ENCODE peak calls at places on chromosomes 12 and 14, in four cellular contexts. Y is GM12878, C is K562, E is HEK293T. K is an unnamed sample.

GRCh38 chr12:117468016-117468415 is 106.6 kb upstream of the NOS1 start:
- DNase-seq in E (no peak), C (no peak), Y (no peak), K (no peak)

GRCh38 chr12:124917841-124918621 is 3.6 kb upstream of the UBC start:
- DNase-seq in Y (no peak), E (no peak), C (no peak), K (peak)

GRCh38 chr12:12018454-12018853 is 52.3 kb upstream of the BCL2L14 start:
- DNase-seq in Y (no peak), E (no peak), C (no peak), K (no peak)

GRCh38 chr12:84701966-84702365 is 210.6 kb downstream of the SLC6A15 start:
- DNase-seq in E (no peak), C (no peak), Y (no peak), K (no peak)

GRCh38 chr12:20474443-20474842 is 106.1 kb downstream of the PDE3A start:
- DNase-seq in E (no peak), Y (no peak), C (no peak), K (no peak)

GRCh38 chr14:94771906-94772468 is 2.1 kb upstream of the GSC start:
- DNase-seq in E (no peak), C (no peak), Y (no peak), K (no peak)

GRCh38 chr12:47855502-47855901 is 35.8 kb upstream of the HDAC7 start:
- DNase-seq in E (no peak), C (peak), Y (no peak), K (no peak)

GRCh38 chr12:94667031-94667540 is 16.7 kb upstream of the TMCC3 start:
- DNase-seq in E (no peak), C (no peak), Y (no peak), K (no peak)

GRCh38 chr14:64715146-64715627 is 11.0 kb downstream of the PLEKHG3 start:
- DNase-seq in E (no peak), Y (no peak), C (no peak), K (no peak)

GRCh38 chr14:44901696-44902095 is 60.1 kb downstream of the KLHL28 start:
- DNase-seq in C (no peak), Y (no peak), E (no peak), K (peak)

GRCh38 chr12:113244015-113244983 is 23.0 kb downstream of the TPCN1 start:
- DNase-seq in C (no peak), Y (no peak), E (no peak), K (no peak)

GRCh38 chr12:95303476-95303875 is 85.9 kb downstream of the VEZT start:
- DNase-seq in C (no peak), Y (no peak), E (no peak), K (no peak)

GRCh38 chr12:19741132-19741489 is 301.8 kb downstream of the AEBP2 start:
- DNase-seq in E (no peak), Y (no peak), C (no peak), K (no peak)

GRCh38 chr14:33406766-33407165 is 468.1 kb downstream of the NPAS3 start:
- DNase-seq in Y (no peak), C (no peak), E (no peak), K (no peak)

GRCh38 chr14:33414041-33414440 is 475.4 kb downstream of the NPAS3 start:
- DNase-seq in C (peak), Y (peak), E (no peak), K (no peak)

GRCh38 chr14:33408291-33408690 is 469.6 kb downstream of the NPAS3 start:
- DNase-seq in C (no peak), E (no peak), Y (no peak), K (no peak)

DNA sequence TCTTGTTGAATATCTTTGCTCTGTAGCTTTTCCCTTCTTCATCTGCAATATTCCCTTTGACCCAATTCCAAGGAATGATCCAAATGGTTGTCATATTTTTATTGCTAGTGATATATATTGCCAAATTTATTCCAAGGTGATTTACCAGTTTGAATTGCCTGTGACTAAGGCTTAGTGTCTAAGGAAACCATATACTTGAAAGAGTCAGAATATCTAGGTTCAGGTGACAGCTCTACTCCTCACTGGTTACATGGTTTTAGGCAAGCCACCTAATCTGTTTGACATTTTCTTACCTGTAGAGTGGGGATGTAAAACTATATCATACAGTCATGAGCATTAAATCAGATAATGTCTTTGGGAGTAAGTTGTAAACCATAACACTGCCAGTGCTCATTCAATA is 473.8 kb downstream of the NPAS3 start:
- DNase-seq in E (no peak), C (no peak), Y (no peak), K (no peak)
- TF ChIP-seq FOXK2 in E (no peak), C (no peak), Y (no peak), K (no peak)

DNA sequence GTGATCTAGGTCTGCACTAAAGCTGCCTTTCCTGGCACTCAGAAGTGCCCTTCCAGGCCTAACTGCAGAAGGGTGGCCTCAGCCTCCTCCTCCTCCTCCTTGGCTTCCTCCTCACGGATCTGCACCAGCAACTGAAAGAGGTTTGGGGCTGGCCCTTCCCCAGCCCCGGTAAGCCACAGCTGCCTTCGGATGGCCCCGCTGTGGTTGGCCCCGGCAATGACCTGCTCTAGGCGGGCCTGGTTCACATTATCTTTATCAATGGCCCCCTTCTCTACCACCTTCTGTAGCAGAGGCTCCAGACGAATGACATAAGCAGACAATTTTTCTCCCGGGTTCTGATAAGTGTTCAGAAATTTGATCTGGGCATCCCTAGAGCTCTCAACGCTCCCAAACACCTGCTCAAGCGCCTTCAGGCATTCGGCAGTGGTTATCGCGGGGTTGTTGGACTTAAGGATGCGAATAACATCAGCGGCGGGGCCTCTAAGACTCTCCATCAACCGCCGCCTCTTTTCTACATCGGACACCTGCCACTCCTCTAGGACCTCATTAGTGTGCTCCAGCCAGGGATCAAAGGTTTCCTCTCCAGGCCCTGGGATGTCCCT is 1.5 kb downstream of the PNMA1 start:
- DNase-seq in C (peak), Y (no peak), E (no peak), K (no peak)
- TF ChIP-seq SP1 in C (no peak), Y (no peak), E (no peak), K (no peak)

GRCh38 chr12:29889737-29890136 is 106.0 kb upstream of the TMTC1 start:
- DNase-seq in E (peak), C (no peak), Y (no peak), K (peak)
- TF ChIP-seq FOXK2 in E (no peak), C (no peak), Y (no peak), K (no peak)

GRCh38 chr14:52049721-52050588 is 18.9 kb downstream of the NID2 start:
- DNase-seq in C (no peak), E (no peak), Y (no peak), K (peak)
- TF ChIP-seq SP1 in C (no peak), E (no peak), Y (no peak), K (no peak)

GRCh38 chr12:54017027-54017788 is 8.4 kb downstream of the HOXC8 start:
- DNase-seq in C (peak), Y (no peak), E (no peak), K (no peak)

GRCh38 chr12:54017845-54018607 is 9.2 kb downstream of the HOXC8 start:
- DNase-seq in C (peak), E (peak), Y (peak), K (no peak)

GRCh38 chr12:54016051-54016450 is 7.3 kb downstream of the HOXC8 start:
- DNase-seq in Y (no peak), E (no peak), C (no peak), K (no peak)

GRCh38 chr12:54015210-54015931 is 6.6 kb downstream of the HOXC8 start:
- DNase-seq in C (no peak), Y (no peak), E (no peak), K (no peak)

GRCh38 chr12:54016478-54016964 is 7.7 kb downstream of the HOXC8 start:
- DNase-seq in Y (no peak), C (no peak), E (peak), K (no peak)
- TF ChIP-seq FOXK2 in Y (no peak), C (no peak), E (no peak), K (no peak)

DNA sequence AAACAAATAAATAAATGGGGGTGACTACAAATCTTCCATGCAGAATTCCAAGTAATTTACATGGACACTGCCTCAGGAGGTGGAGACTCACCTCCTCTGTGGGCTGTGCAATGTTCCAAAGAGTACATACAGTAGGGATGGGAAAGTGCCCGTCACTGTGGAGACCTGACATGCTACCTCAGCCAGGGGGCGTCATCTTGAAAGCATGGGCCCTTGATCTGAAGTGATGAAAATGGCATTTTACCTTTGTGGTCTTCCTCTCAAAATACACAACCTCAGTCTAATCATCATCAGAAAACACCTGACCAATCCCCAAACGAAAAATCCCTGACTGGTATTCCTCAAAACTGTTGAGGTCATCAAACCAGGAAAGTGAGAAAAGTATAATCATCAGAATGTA is 48.4 kb downstream of the ANAPC7 start:
- DNase-seq in E (peak), Y (no peak), C (peak), K (peak)
- TF ChIP-seq SP1 in E (no peak), Y (no peak), C (no peak), K (no peak)

GRCh38 chr12:34396861-34397590 is 374.7 kb downstream of the ALG10 start:
- DNase-seq in C (peak), Y (no peak), E (no peak), K (no peak)
- TF ChIP-seq FOXK2 in C (no peak), Y (no peak), E (no peak), K (no peak)

DNA sequence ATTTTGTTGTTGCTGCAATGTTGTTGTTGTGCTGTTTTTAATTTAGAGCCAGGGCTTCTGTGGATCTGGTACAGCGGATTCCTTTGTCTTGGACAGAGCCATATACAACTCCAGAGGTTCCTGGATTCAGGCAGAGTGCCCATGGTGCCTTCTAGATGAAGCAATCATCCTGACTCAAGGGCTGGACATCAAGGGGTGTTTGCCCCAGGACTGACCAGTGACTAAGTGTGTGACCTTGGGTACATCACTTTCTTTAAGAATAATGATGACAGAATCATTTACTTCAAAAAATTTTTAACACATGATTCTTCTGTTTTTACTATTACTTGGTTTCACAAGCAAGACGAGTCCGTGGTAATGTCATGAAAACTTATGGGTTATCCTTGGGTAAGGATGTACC is 397.3 kb downstream of the ZFP36L1 start:
- DNase-seq in E (no peak), C (no peak), Y (no peak), K (no peak)
- TF ChIP-seq SP1 in E (no peak), C (no peak), Y (no peak), K (no peak)

GRCh38 chr14:61229475-61229888 is 51.7 kb downstream of the TMEM30B start:
- DNase-seq in E (peak), C (no peak), Y (no peak), K (peak)

GRCh38 chr14:61226015-61226654 is 55.0 kb downstream of the TMEM30B start:
- DNase-seq in Y (no peak), C (no peak), E (no peak), K (no peak)

GRCh38 chr14:61225304-61225703 is 55.8 kb downstream of the TMEM30B start:
- DNase-seq in C (no peak), E (no peak), Y (no peak), K (no peak)

GRCh38 chr14:61231810-61232209 is 49.3 kb downstream of the TMEM30B start:
- DNase-seq in C (no peak), Y (no peak), E (no peak), K (no peak)

DNA sequence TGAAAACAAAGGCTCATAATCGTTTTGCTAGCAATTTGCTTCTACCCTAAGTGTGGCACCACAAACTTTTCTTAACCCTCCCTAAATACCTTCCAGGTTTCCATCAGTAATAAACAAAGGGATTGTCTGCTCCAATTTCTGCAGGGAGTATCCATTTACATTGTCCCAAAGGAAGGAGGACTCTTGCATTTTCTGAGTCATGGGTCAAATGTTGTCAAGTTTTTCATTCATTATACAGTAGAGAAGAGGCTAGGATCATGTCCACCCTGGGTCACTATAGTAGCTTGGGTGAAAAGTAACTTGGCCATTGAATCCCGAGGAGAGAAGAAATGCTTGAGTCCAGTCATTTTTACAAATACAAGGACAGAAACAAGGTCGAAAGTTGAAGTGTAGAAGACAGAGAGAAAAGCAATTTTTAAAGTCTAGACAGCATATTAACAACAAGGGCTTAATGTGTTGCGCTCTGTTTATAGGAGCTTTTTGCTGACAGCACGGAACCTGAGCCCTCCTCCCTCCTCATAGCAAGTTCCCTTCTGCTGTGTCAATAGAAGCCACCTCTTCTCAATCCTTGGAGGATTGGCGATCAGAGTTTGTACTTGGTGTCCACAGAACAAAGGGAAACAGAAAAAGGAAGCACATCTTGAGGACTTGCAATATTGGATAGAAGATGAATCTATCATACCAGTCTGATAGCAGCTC is 53.1 kb downstream of the TMEM30B start:
- DNase-seq in Y (no peak), E (peak), C (no peak), K (no peak)
- TF ChIP-seq FOXK2 in Y (no peak), E (no peak), C (no peak), K (no peak)

GRCh38 chr14:92609955-92610354 is 96.4 kb downstream of the RIN3 start:
- DNase-seq in E (no peak), Y (no peak), C (no peak), K (no peak)

GRCh38 chr14:92615451-92615850 is 101.9 kb downstream of the RIN3 start:
- DNase-seq in E (no peak), C (no peak), Y (peak), K (no peak)

GRCh38 chr14:92613681-92614260 is 100.2 kb downstream of the RIN3 start:
- DNase-seq in C (no peak), Y (no peak), E (no peak), K (no peak)

GRCh38 chr14:92610849-92611271 is 97.3 kb downstream of the RIN3 start:
- DNase-seq in Y (no peak), C (no peak), E (no peak), K (no peak)

DNA sequence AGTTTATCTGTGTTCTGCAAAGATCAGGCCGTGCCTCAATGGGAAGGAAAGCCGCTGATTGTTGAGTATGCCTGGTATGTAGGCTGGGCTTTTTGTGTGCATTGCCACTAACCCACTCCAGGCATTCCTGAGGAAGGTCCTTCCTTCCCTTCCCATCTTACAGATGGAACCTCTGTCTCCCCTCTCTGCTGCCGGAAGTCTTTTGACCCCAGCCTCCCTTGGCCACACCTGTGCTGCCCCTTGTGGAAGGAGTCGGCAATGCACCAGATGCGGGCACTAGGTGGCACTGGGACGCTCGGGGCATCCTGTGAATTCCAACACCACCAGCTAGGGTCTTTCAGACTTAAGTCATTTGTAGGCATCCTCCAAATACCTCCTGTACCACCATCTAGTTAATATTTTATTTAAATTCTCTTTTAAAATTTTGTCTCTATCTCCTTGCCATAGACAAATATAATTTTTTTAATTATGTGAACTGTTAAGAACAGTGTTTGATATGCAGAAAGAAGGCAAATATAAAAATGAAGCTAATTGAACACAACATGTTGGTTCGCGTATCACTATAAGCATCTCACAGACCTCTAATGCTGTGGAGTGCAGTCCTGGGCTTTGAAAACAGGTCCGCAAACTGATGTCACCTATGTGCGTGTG is 99.6 kb downstream of the RIN3 start:
- DNase-seq in E (peak), Y (no peak), C (peak), K (peak)
- TF ChIP-seq SP1 in E (no peak), Y (no peak), C (no peak), K (no peak)